ENCODE peak calls at places on chromosomes 6 and 20, in ten cellular contexts. Q is GM03348; L is stimulated activated CD8-positive, alpha-beta memory T cell treated with anti-CD3 and anti-CD28 coated beads, Interleukin-15, amount 100 ng/mL, for 24 hours; B is T-helper 17 cell; Z is activated naive CD8-positive, alpha-beta T cell treated with anti-CD3 and anti-CD28 coated beads, Interleukin-2, amount 50 U/mL, for 16 hours; N is amniotic stem cell; K is hypothalamus; O is DMS 273 treated with DMSO at 0.1 percent for 48 hours; E is effector memory CD4-positive, alpha-beta T cell; X is Right ventricle myocardium superior. I is an unnamed sample.
A peak's percentile ranks its signal among the peaks of the same experiment; 100 is the strongest.

GRCh38 chr20:38304845-38305447 is 990 bp downstream of the BPI start:
- DNase-seq in O (no peak), X (peak; percentile 65), N (no peak), B (no peak), K (no peak), Z (no peak), E (no peak), Q (peak; percentile 80), L (no peak), I (peak; percentile 52)

GRCh38 chr6:6847591-6847990 is 259.1 kb downstream of the LY86 start:
- DNase-seq in K (no peak), Z (no peak), N (no peak), E (no peak), X (no peak), L (no peak), O (no peak), B (no peak), Q (no peak), I (no peak)

GRCh38 chr6:108118791-108119211 is 44.3 kb upstream of the OSTM1 start:
- DNase-seq in O (no peak), Q (no peak), Z (no peak), X (no peak), E (no peak), K (no peak), B (no peak), L (no peak), N (no peak), I (peak; percentile 12)

GRCh38 chr20:9609892-9610502 is 95.6 kb downstream of the LAMP5 start:
- DNase-seq in K (no peak), Z (no peak), X (no peak), L (no peak), B (no peak), E (no peak), Q (peak; percentile 63), N (peak; percentile 18), O (peak; percentile 13), I (peak; percentile 80)

GRCh38 chr6:31058128-31058894 is 48.0 kb downstream of the MUC22 start:
- DNase-seq in X (no peak), Z (no peak), L (no peak), N (peak; percentile 55), K (no peak), Q (peak; percentile 82), E (no peak), B (no peak), O (no peak), I (peak; percentile 83)

GRCh38 chr20:38066969-38067716 is 33.6 kb downstream of the RPRD1B start:
- DNase-seq in K (no peak), Q (no peak), Z (no peak), O (no peak), L (no peak), E (no peak), B (no peak), N (no peak), X (no peak), I (no peak)

GRCh38 chr6:80733645-80734044 is 627.2 kb downstream of the BCKDHB start:
- DNase-seq in B (no peak), X (no peak), N (no peak), L (no peak), O (no peak), Q (peak; percentile 9), E (no peak), Z (no peak), K (no peak), I (no peak)

GRCh38 chr6:68994561-68994960 is 359.5 kb downstream of the ADGRB3 start:
- DNase-seq in N (no peak), B (no peak), X (no peak), L (no peak), K (no peak), E (no peak), Q (no peak), Z (no peak), O (no peak), I (no peak)

GRCh38 chr6:34714663-34715062 is 18.1 kb upstream of the ILRUN start:
- DNase-seq in Z (no peak), X (no peak), B (no peak), N (no peak), E (no peak), Q (no peak), K (no peak), L (no peak), O (no peak), I (no peak)

GRCh38 chr20:20368414-20369352 is 779 bp downstream of the INSM1 start:
- DNase-seq in N (no peak), B (no peak), Z (no peak), E (no peak), K (no peak), X (no peak), Q (no peak), L (no peak), O (no peak), I (peak; percentile 82)

GRCh38 chr6:26240981-26241770 is 123.8 kb upstream of the BTN3A2 start:
- DNase-seq in X (no peak), B (peak; percentile 22), E (peak; percentile 45), Q (no peak), L (no peak), O (no peak), N (peak; percentile 55), K (no peak), Z (no peak), I (peak; percentile 37)

GRCh38 chr6:106122306-106122940 is 36.3 kb downstream of the PRDM1 start:
- DNase-seq in N (no peak), L (no peak), K (no peak), Z (no peak), E (no peak), Q (no peak), B (no peak), X (no peak), O (no peak), I (no peak)

GRCh38 chr20:24587384-24588046 is 118.1 kb downstream of the SYNDIG1 start:
- DNase-seq in Q (no peak), X (no peak), E (no peak), B (no peak), Z (no peak), L (no peak), N (no peak), O (peak; percentile 42), K (no peak), I (no peak)

GRCh38 chr20:64242797-64243475 is 12.6 kb upstream of the PCMTD2 start:
- DNase-seq in X (no peak), N (no peak), K (no peak), L (no peak), B (no peak), E (no peak), Z (no peak), Q (no peak), O (no peak), I (no peak)

GRCh38 chr6:37779111-37779800 is 40.3 kb upstream of the ZFAND3 start:
- DNase-seq in E (no peak), B (no peak), L (no peak), O (no peak), Z (no peak), N (no peak), K (no peak), Q (no peak), X (no peak), I (peak; percentile 8)

GRCh38 chr6:157249756-157250155 is 73.6 kb downstream of the TMEM242 start:
- DNase-seq in N (no peak), Q (no peak), O (no peak), Z (no peak), X (no peak), E (no peak), L (no peak), K (no peak), B (no peak), I (no peak)

GRCh38 chr6:118725944-118726343 is 74.6 kb upstream of the CEP85L start:
- DNase-seq in Z (peak; percentile 47), K (no peak), O (no peak), E (peak; percentile 25), L (no peak), X (no peak), B (peak; percentile 29), N (no peak), Q (no peak), I (no peak)

GRCh38 chr6:139051396-139052070 is 23.0 kb downstream of the ABRACL start:
- DNase-seq in B (no peak), X (no peak), E (no peak), O (no peak), Q (no peak), Z (no peak), N (no peak), L (no peak), K (no peak), I (no peak)

GRCh38 chr6:41677430-41678045 is 39.3 kb downstream of the MDFI start:
- DNase-seq in K (no peak), X (peak; percentile 17), N (no peak), E (no peak), B (no peak), Q (no peak), O (no peak), L (no peak), Z (no peak), I (no peak)

GRCh38 chr6:18141805-18142590 is 12.9 kb downstream of the TPMT start:
- DNase-seq in Z (no peak), K (no peak), E (no peak), X (no peak), B (no peak), N (no peak), Q (no peak), L (no peak), O (no peak), I (no peak)

GRCh38 chr6:130620338-130620781 is 206.8 kb upstream of the SMLR1 start:
- DNase-seq in L (no peak), O (no peak), B (no peak), K (no peak), Z (no peak), N (no peak), E (no peak), X (no peak), Q (no peak), I (no peak)

GRCh38 chr6:74280130-74280692 is 584.2 kb downstream of the CD109 start:
- DNase-seq in K (no peak), B (no peak), Q (peak; percentile 9), N (no peak), X (no peak), L (no peak), O (no peak), Z (no peak), E (no peak), I (peak; percentile 39)

GRCh38 chr6:2157441-2158127 is 87.8 kb downstream of the GMDS start:
- DNase-seq in B (no peak), N (peak; percentile 34), K (no peak), X (no peak), Q (peak; percentile 78), Z (no peak), L (no peak), E (no peak), O (no peak), I (no peak)

GRCh38 chr6:104940881-104941693 is 15.8 kb upstream of the LIN28B start:
- DNase-seq in O (no peak), N (peak; percentile 30), E (no peak), L (peak; percentile 8), Z (no peak), B (no peak), K (no peak), Q (peak; percentile 85), X (peak; percentile 51), I (peak; percentile 77)

GRCh38 chr6:43702522-43703440 is 15.2 kb upstream of the MRPS18A start:
- DNase-seq in L (no peak), K (no peak), N (peak; percentile 64), E (no peak), Z (no peak), Q (peak; percentile 93), B (no peak), O (peak; percentile 60), X (peak; percentile 95), I (peak; percentile 98)